ENCODE peak calls at places on chromosomes 16 and 17, in six cellular contexts. L is lung, F is H1, J is GM23338, D is testis, K is AG04449. P is an unnamed sample.
A peak's percentile ranks its signal among the peaks of the same experiment; 100 is the strongest.

GRCh38 chr16:27429330-27429871 is 27.4 kb downstream of the IL21R start:
- DNase-seq in L (no peak), F (no peak), J (no peak), D (peak; percentile 6), K (no peak), P (no peak)

GRCh38 chr17:61157246-61157887 is 242.3 kb upstream of the TBX2 start:
- DNase-seq in L (no peak), F (no peak), J (no peak), D (peak; percentile 69), K (no peak), P (peak; percentile 59)

GRCh38 chr16:1390239-1390638 is 24.3 kb downstream of the UNKL start:
- DNase-seq in L (no peak), F (no peak), J (no peak), D (no peak), K (no peak), P (no peak)

GRCh38 chr17:82883461-82884031 is 43.7 kb upstream of the ZNF750 start:
- DNase-seq in L (no peak), F (no peak), J (no peak), D (no peak), K (no peak), P (peak; percentile 17)

GRCh38 chr17:40241435-40241834 is 22.3 kb downstream of the WIPF2 start:
- DNase-seq in L (no peak), F (no peak), J (no peak), D (no peak), K (no peak), P (no peak)

GRCh38 chr17:41518789-41519449 is at the start of gene KRT15:
- DNase-seq in L (no peak), F (no peak), J (no peak), D (no peak), K (no peak), P (no peak)

GRCh38 chr16:90046971-90047713 is 27.9 kb upstream of the DBNDD1 start:
- DNase-seq in L (peak; percentile 66), F (no peak), J (peak; percentile 45), D (peak; percentile 95), K (no peak), P (peak; percentile 89)

GRCh38 chr17:12403881-12404398 is 261.8 kb upstream of the MYOCD start:
- DNase-seq in L (no peak), F (no peak), J (no peak), D (no peak), K (no peak), P (no peak)

GRCh38 chr16:25888873-25889272 is 197.1 kb downstream of the HS3ST4 start:
- DNase-seq in L (no peak), F (no peak), J (no peak), D (no peak), K (no peak), P (no peak)

GRCh38 chr16:11204513-11205047 is 51.4 kb downstream of the SOCS1 start:
- DNase-seq in L (no peak), F (no peak), J (no peak), D (no peak), K (no peak), P (no peak)

GRCh38 chr17:79633154-79633553 is 22.3 kb upstream of the RBFOX3 start:
- DNase-seq in L (no peak), F (no peak), J (no peak), D (peak; percentile 7), K (no peak), P (no peak)

GRCh38 chr16:27642753-27643152 is 92.8 kb downstream of the KATNIP start:
- DNase-seq in L (no peak), F (no peak), J (peak; percentile 64), D (peak; percentile 28), K (no peak), P (no peak)

GRCh38 chr16:82651921-82652601 is 25.3 kb downstream of the CDH13 start:
- DNase-seq in L (no peak), F (no peak), J (no peak), D (no peak), K (no peak), P (no peak)

GRCh38 chr17:74566132-74566753 is 1.1 kb downstream of the CD300H start:
- DNase-seq in L (no peak), F (peak; percentile 31), J (peak; percentile 83), D (peak; percentile 26), K (no peak), P (peak; percentile 38)

GRCh38 chr16:67441289-67441753 is 10.4 kb downstream of the HSD11B2 start:
- DNase-seq in L (peak; percentile 79), F (no peak), J (no peak), D (no peak), K (no peak), P (peak; percentile 77)

GRCh38 chr16:26644912-26645543 is 421.7 kb upstream of the C16orf82 start:
- DNase-seq in L (no peak), F (no peak), J (no peak), D (no peak), K (no peak), P (no peak)

GRCh38 chr17:30368896-30369720 is 9.6 kb upstream of the CPD start:
- DNase-seq in L (no peak), F (no peak), J (no peak), D (no peak), K (no peak), P (no peak)

GRCh38 chr16:53209489-53209888 is 154.7 kb downstream of the CHD9 start:
- DNase-seq in L (no peak), F (no peak), J (no peak), D (no peak), K (no peak), P (no peak)

GRCh38 chr17:32722733-32723132 is 154.2 kb downstream of the MYO1D start:
- DNase-seq in L (no peak), F (no peak), J (no peak), D (no peak), K (no peak), P (no peak)

GRCh38 chr17:74466785-74467158 is 338 bp downstream of the CD300A start:
- DNase-seq in L (no peak), F (no peak), J (no peak), D (no peak), K (no peak), P (no peak)

GRCh38 chr16:31090540-31090939 is 1.8 kb upstream of the PRSS53 start:
- DNase-seq in L (no peak), F (no peak), J (no peak), D (no peak), K (no peak), P (peak; percentile 5)

GRCh38 chr16:84700518-84701277 is 898 bp downstream of the USP10 start:
- DNase-seq in L (no peak), F (no peak), J (peak; percentile 47), D (peak; percentile 24), K (no peak), P (no peak)

GRCh38 chr17:59494757-59495368 is 70.5 kb upstream of the DHX40 start:
- DNase-seq in L (no peak), F (no peak), J (no peak), D (no peak), K (no peak), P (no peak)

GRCh38 chr17:65103896-65104295 is 33.3 kb upstream of the RGS9 start:
- DNase-seq in L (no peak), F (no peak), J (no peak), D (no peak), K (no peak), P (no peak)

GRCh38 chr17:65103431-65103830 is 33.7 kb upstream of the RGS9 start:
- DNase-seq in L (no peak), F (no peak), J (no peak), D (no peak), K (no peak), P (no peak)

GRCh38 chr17:65104973-65105372 is 32.2 kb upstream of the RGS9 start:
- DNase-seq in L (no peak), F (no peak), J (no peak), D (no peak), K (no peak), P (no peak)

GRCh38 chr17:65102788-65103187 is 34.4 kb upstream of the RGS9 start:
- DNase-seq in L (no peak), F (no peak), J (no peak), D (no peak), K (no peak), P (no peak)

GRCh38 chr17:65104541-65104940 is 32.6 kb upstream of the RGS9 start:
- DNase-seq in L (no peak), F (no peak), J (no peak), D (no peak), K (no peak), P (no peak)
- H3K4me3 ChIP-seq in L (no peak overlapping the region), F (no peak overlapping the region), J (no peak overlapping the region), D (no peak overlapping the region), K (no peak overlapping the region), P (no peak overlapping the region)

DNA sequence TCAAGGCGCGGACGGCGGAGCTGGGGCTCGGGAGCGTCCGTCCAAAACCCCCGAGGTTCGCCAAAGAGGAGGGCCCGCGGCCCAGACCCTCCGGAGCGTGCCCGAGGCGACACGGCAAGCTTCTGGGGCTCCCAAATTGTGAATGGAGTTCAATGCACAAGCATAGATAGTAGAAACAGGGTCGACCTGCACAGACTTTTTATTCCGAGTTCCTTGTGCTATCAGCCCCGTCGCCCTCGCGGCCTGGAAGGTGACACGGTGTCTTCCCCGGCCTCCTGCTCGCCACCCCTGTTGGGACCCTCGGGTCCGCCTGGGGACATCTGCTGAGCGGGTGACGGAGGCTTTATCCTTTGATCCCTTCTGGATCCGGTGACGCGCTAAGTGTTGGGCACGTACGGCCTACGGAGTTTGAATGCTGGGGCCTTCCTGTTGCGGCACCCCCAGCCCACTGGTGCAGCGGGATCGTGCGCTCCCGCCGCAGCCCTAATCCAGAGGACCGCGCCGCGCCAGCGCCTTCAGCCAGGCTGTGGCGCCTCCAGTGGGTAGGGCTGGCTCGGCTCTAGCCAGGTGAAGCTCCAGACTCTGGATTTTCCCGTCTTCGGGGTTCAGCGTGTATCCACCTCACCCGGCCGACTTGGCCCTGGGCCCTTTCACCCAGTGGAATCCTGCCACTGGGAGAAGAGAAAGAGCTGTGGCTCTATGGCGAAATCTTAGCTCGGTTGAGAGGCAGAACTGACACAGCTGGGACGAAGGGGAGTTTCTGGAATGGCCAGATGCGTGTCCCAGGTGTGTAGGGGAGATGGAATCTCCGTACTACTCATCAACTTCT is 17.0 kb upstream of the NTN1 start:
- DNase-seq in L (no peak), F (no peak), J (peak; percentile 68), D (no peak), K (no peak), P (no peak)
- H3K4me3 ChIP-seq in L (no peak overlapping the region), F (peak overlapping the region; percentile 29), J (peak overlapping the region; percentile 60), D (peak overlapping the region; percentile 29), K (no peak overlapping the region), P (peak overlapping the region; percentile 80)

GRCh38 chr16:17367034-17367433 is 103.7 kb downstream of the XYLT1 start:
- DNase-seq in L (no peak), F (no peak), J (no peak), D (no peak), K (no peak), P (no peak)

GRCh38 chr16:17367932-17368331 is 102.8 kb downstream of the XYLT1 start:
- DNase-seq in L (no peak), F (peak; percentile 70), J (peak; percentile 92), D (peak; percentile 72), K (no peak), P (no peak)

GRCh38 chr16:17369441-17369951 is 101.3 kb downstream of the XYLT1 start:
- DNase-seq in L (peak; percentile 42), F (no peak), J (no peak), D (peak; percentile 40), K (no peak), P (peak; percentile 85)

GRCh38 chr16:17368951-17369350 is 101.8 kb downstream of the XYLT1 start:
- DNase-seq in L (no peak), F (no peak), J (no peak), D (no peak), K (no peak), P (no peak)

GRCh38 chr16:17368511-17368910 is 102.2 kb downstream of the XYLT1 start:
- DNase-seq in L (no peak), F (no peak), J (no peak), D (no peak), K (no peak), P (no peak)
- H3K4me3 ChIP-seq in L (no peak overlapping the region), F (no peak overlapping the region), J (no peak overlapping the region), D (no peak overlapping the region), K (no peak overlapping the region), P (no peak overlapping the region)

GRCh38 chr17:55319933-55320593 is 55.3 kb downstream of the HLF start:
- DNase-seq in L (no peak), F (no peak), J (no peak), D (no peak), K (no peak), P (no peak)
- H3K4me3 ChIP-seq in L (no peak overlapping the region), F (no peak overlapping the region), J (no peak overlapping the region), D (no peak overlapping the region), K (no peak overlapping the region), P (no peak overlapping the region)